ENCODE peak calls at places on chromosomes 2 and 18, in five cellular contexts. F, N, G, D and S are unnamed samples.

GRCh38 chr2:227192491-227192890 is 28.1 kb downstream of the COL4A3 start:
- DNase-seq in F (no peak), N (no peak), G (no peak), D (peak), S (no peak)

GRCh38 chr2:16899958-16900357 is 234.3 kb upstream of the CYRIA start:
- DNase-seq in F (no peak), N (no peak), G (no peak), D (no peak), S (no peak)

GRCh38 chr2:33877348-33878016 is 278.4 kb upstream of the FAM98A start:
- DNase-seq in F (no peak), N (no peak), G (no peak), D (no peak), S (no peak)

GRCh38 chr18:495017-495416 is 5.5 kb downstream of the COLEC12 start:
- DNase-seq in F (no peak), N (no peak), G (no peak), D (peak), S (no peak)

GRCh38 chr2:66432801-66433694 is 1.9 kb upstream of the MEIS1 start:
- DNase-seq in F (no peak), N (peak), G (no peak), D (peak), S (no peak)

GRCh38 chr2:43075906-43076585 is 150.4 kb downstream of the ZFP36L2 start:
- DNase-seq in F (no peak), N (no peak), G (no peak), D (peak), S (no peak)

GRCh38 chr18:3250237-3251107 is 2.9 kb downstream of the MYL12A start:
- DNase-seq in F (no peak), N (no peak), G (no peak), D (peak), S (no peak)

GRCh38 chr2:26474261-26474785 is 3.6 kb downstream of the OTOF start:
- DNase-seq in F (no peak), N (no peak), G (no peak), D (no peak), S (no peak)

GRCh38 chr2:236934166-236934565 is 151.5 kb upstream of the COPS8 start:
- DNase-seq in F (no peak), N (no peak), G (no peak), D (no peak), S (no peak)

GRCh38 chr2:9842487-9843228 is 616 bp upstream of the TAF1B start:
- DNase-seq in F (no peak), N (no peak), G (no peak), D (no peak), S (no peak)

GRCh38 chr2:95267458-95268207 is 6.6 kb upstream of the PROM2 start:
- DNase-seq in F (no peak), N (no peak), G (no peak), D (peak), S (no peak)

GRCh38 chr18:48997985-48998831 is 47.4 kb upstream of the SMAD7 start:
- DNase-seq in F (no peak), N (peak), G (no peak), D (peak), S (no peak)

GRCh38 chr2:23597687-23598086 is 212.7 kb downstream of the KLHL29 start:
- DNase-seq in F (no peak), N (peak), G (no peak), D (no peak), S (no peak)

GRCh38 chr2:885230-886071 is 65.2 kb upstream of the SNTG2 start:
- DNase-seq in F (no peak), N (no peak), G (no peak), D (no peak), S (no peak)

GRCh38 chr2:172643142-172643541 is 87.3 kb downstream of the PDK1 start:
- DNase-seq in F (no peak), N (no peak), G (no peak), D (peak), S (no peak)

GRCh38 chr18:36534154-36534688 is 236.7 kb downstream of the FHOD3 start:
- DNase-seq in F (no peak), N (no peak), G (no peak), D (no peak), S (no peak)

GRCh38 chr2:95022309-95023221 is 2.9 kb upstream of the MAL start:
- DNase-seq in F (peak), N (peak), G (peak), D (peak), S (peak)

GRCh38 chr2:155748126-155748525 is 584.4 kb downstream of the NR4A2 start:
- DNase-seq in F (no peak), N (no peak), G (no peak), D (no peak), S (no peak)

GRCh38 chr2:9617749-9618148 is 13.0 kb downstream of the YWHAQ start:
- DNase-seq in F (no peak), N (no peak), G (no peak), D (peak), S (no peak)

GRCh38 chr18:3089579-3089978 is 76.6 kb upstream of the LPIN2 start:
- DNase-seq in F (no peak), N (no peak), G (no peak), D (no peak), S (no peak)

GRCh38 chr2:44821500-44821899 is 120.0 kb upstream of the SIX3 start:
- DNase-seq in F (no peak), N (no peak), G (no peak), D (no peak), S (no peak)

GRCh38 chr2:69714024-69714423 is 27.9 kb upstream of the ANXA4 start:
- DNase-seq in F (no peak), N (no peak), G (no peak), D (no peak), S (no peak)

GRCh38 chr18:3623769-3624545 is 174.0 kb downstream of the TGIF1 start:
- DNase-seq in F (no peak), N (peak), G (no peak), D (peak), S (no peak)

GRCh38 chr18:6950641-6951040 is 167.0 kb downstream of the LAMA1 start:
- DNase-seq in F (no peak), N (no peak), G (no peak), D (no peak), S (no peak)

GRCh38 chr2:46749042-46749461 is 166.6 kb downstream of the MCFD2 start:
- DNase-seq in F (no peak), N (no peak), G (no peak), D (peak), S (no peak)

GRCh38 chr18:33804258-33804657 is 226.2 kb downstream of the ASXL3 start:
- DNase-seq in F (no peak), N (no peak), G (no peak), D (peak), S (no peak)

GRCh38 chr2:45777996-45778719 is 126.7 kb downstream of the PRKCE start:
- DNase-seq in F (no peak), N (no peak), G (no peak), D (no peak), S (no peak)